ENCODE peak calls at places on chromosomes 2 and 18, in ten cellular contexts. O is H7; T is Peyer's patch; S is IMR-90; E is left ventricle myocardium inferior; B is GM23248; K is effector memory CD4-positive, alpha-beta T cell; U is adipocyte; Z is SJSA1; V is CD8-positive, alpha-beta T cell. Y is an unnamed sample.
A peak's percentile ranks its signal among the peaks of the same experiment; 100 is the strongest.

GRCh38 chr2:197293252-197294007 is 17.1 kb downstream of the ANKRD44 start:
- DNase-seq in B (no peak), O (no peak), K (peak; percentile 29), V (peak; percentile 37), S (no peak), E (no peak), Z (no peak), U (no peak), T (no peak), Y (no peak)

GRCh38 chr2:55232863-55233657 is 572 bp downstream of the RPS27A start:
- DNase-seq in E (no peak), Z (no peak), O (peak; percentile 32), B (peak; percentile 65), S (peak; percentile 21), T (peak; percentile 61), V (peak; percentile 58), U (peak; percentile 62), K (peak; percentile 49), Y (peak; percentile 76)

GRCh38 chr18:4524096-4524495 is 69.0 kb upstream of the DLGAP1 start:
- DNase-seq in Z (no peak), U (no peak), E (no peak), S (no peak), O (peak; percentile 12), B (no peak), V (no peak), K (no peak), T (no peak), Y (no peak)

GRCh38 chr2:9941196-9941995 is 10.1 kb upstream of the GRHL1 start:
- DNase-seq in U (peak; percentile 76), S (peak; percentile 82), V (no peak), T (no peak), B (peak; percentile 86), E (no peak), Z (peak; percentile 69), O (no peak), K (no peak), Y (no peak)

GRCh38 chr2:53104263-53104662 is 663.3 kb upstream of the CHAC2 start:
- DNase-seq in T (no peak), V (no peak), Z (peak; percentile 53), S (peak; percentile 73), U (peak; percentile 56), B (peak; percentile 14), E (no peak), K (no peak), O (peak; percentile 1), Y (no peak)

GRCh38 chr18:57004366-57005121 is 142.3 kb upstream of the BOD1L2 start:
- DNase-seq in V (no peak), T (no peak), O (no peak), U (peak; percentile 54), S (peak; percentile 76), K (no peak), Z (peak; percentile 11), B (peak; percentile 75), E (no peak), Y (no peak)

GRCh38 chr2:43075906-43076585 is 150.4 kb downstream of the ZFP36L2 start:
- DNase-seq in U (peak; percentile 66), K (no peak), T (peak; percentile 47), B (peak; percentile 89), V (no peak), O (no peak), S (peak; percentile 86), Z (peak; percentile 91), E (no peak), Y (no peak)

GRCh38 chr2:54350422-54350821 is 94.4 kb upstream of the TSPYL6 start:
- DNase-seq in O (no peak), E (no peak), T (no peak), V (no peak), S (no peak), Z (no peak), K (no peak), B (no peak), U (no peak), Y (no peak)

GRCh38 chr2:173571021-173571821 is 216.5 kb downstream of the CDCA7 start:
- DNase-seq in U (peak; percentile 40), O (peak; percentile 16), B (peak; percentile 50), T (no peak), K (no peak), S (peak; percentile 39), V (no peak), Z (peak; percentile 54), E (no peak), Y (no peak)

GRCh38 chr2:62956646-62957045 is 94.0 kb upstream of the OTX1 start:
- DNase-seq in S (no peak), T (no peak), K (no peak), O (no peak), B (no peak), U (no peak), E (no peak), Z (no peak), V (no peak), Y (no peak)

GRCh38 chr2:62964050-62964449 is 86.6 kb upstream of the OTX1 start:
- DNase-seq in U (no peak), T (no peak), B (no peak), V (no peak), S (no peak), E (no peak), Z (no peak), K (no peak), O (no peak), Y (no peak)

DNA sequence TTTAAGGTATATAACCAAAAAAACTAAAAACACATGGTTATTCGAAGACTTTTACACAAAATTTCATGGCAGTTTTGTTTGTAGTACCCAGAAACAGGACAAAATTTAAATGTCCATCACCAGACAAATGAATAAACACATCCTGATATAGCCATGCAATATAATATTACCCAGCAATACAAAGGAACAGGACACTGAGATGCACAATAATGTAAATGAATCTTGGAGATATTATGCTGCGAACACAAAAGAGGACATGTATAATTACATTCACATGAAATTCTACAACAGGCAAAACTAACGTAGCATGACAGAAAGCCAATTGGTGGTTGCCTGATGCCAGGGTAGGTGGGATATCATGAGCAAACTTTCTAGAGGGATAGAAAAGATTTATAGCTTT is 92.4 kb upstream of the OTX1 start:
- DNase-seq in U (no peak), K (no peak), E (no peak), B (no peak), T (no peak), Z (no peak), S (no peak), V (no peak), O (no peak), Y (no peak)
- H3K36me3 ChIP-seq in U (peaks cover 87% of the 10 kb centered on the region), K (no peaks in the 10 kb centered on the region), E (peaks cover 26% of the 10 kb centered on the region), B (peaks cover 44% of the 10 kb centered on the region), T (no peaks in the 10 kb centered on the region), Z (peaks cover 9% of the 10 kb centered on the region), S (peaks cover 10% of the 10 kb centered on the region), V (no peaks in the 10 kb centered on the region), O (no peaks in the 10 kb centered on the region), Y (peaks cover 37% of the 10 kb centered on the region)

GRCh38 chr2:151805343-151805742 is 22.9 kb downstream of the ARL5A start:
- DNase-seq in T (no peak), O (no peak), V (no peak), S (no peak), U (no peak), B (no peak), E (no peak), Z (no peak), K (no peak), Y (no peak)
- H3K36me3 ChIP-seq in T (no peaks in the 10 kb centered on the region), O (peaks cover 13% of the 10 kb centered on the region), V (no peaks in the 10 kb centered on the region), S (peaks cover 4% of the 10 kb centered on the region), U (peaks cover 44% of the 10 kb centered on the region), B (peaks cover 31% of the 10 kb centered on the region), E (peaks cover 53% of the 10 kb centered on the region), Z (peaks cover 38% of the 10 kb centered on the region), K (peaks cover 22% of the 10 kb centered on the region), Y (peaks cover 35% of the 10 kb centered on the region)

GRCh38 chr2:86046985-86047384 is 58.7 kb downstream of the POLR1A start:
- DNase-seq in U (no peak), S (peak; percentile 69), T (no peak), O (no peak), Z (no peak), V (no peak), K (no peak), E (no peak), B (peak; percentile 61), Y (peak; percentile 53)
- H3K36me3 ChIP-seq in U (peaks cover 94% of the 10 kb centered on the region), S (peaks cover 69% of the 10 kb centered on the region), T (no peaks in the 10 kb centered on the region), O (peaks cover 53% of the 10 kb centered on the region), Z (peaks cover 94% of the 10 kb centered on the region), V (peaks cover 34% of the 10 kb centered on the region), K (peaks cover 63% of the 10 kb centered on the region), E (peaks cover 95% of the 10 kb centered on the region), B (peaks cover 35% of the 10 kb centered on the region), Y (peaks cover 93% of the 10 kb centered on the region)

GRCh38 chr2:46376586-46377286 is 79.5 kb downstream of the EPAS1 start:
- DNase-seq in S (no peak), K (no peak), O (no peak), U (no peak), Z (no peak), T (no peak), E (no peak), B (no peak), V (no peak), Y (no peak)
- H3K36me3 ChIP-seq in S (peaks cover 83% of the 10 kb centered on the region), K (no peaks in the 10 kb centered on the region), O (no peaks in the 10 kb centered on the region), U (peaks cover 96% of the 10 kb centered on the region), Z (peaks cover 30% of the 10 kb centered on the region), T (no peaks in the 10 kb centered on the region), E (peaks cover 100% of the 10 kb centered on the region), B (peaks cover 26% of the 10 kb centered on the region), V (no peaks in the 10 kb centered on the region), Y (peaks cover 94% of the 10 kb centered on the region)

GRCh38 chr2:74889159-74889558 is 55.2 kb downstream of the HK2 start:
- DNase-seq in B (no peak), S (no peak), T (no peak), O (no peak), V (no peak), K (no peak), U (no peak), Z (no peak), E (no peak), Y (no peak)

GRCh38 chr2:74892609-74893008 is 58.7 kb downstream of the HK2 start:
- DNase-seq in T (no peak), B (no peak), V (no peak), E (no peak), Z (no peak), U (no peak), K (no peak), O (no peak), S (no peak), Y (no peak)

GRCh38 chr2:74893332-74893731 is 59.4 kb downstream of the HK2 start:
- DNase-seq in E (no peak), O (no peak), B (peak; percentile 87), V (no peak), Z (peak; percentile 78), K (no peak), U (peak; percentile 49), T (no peak), S (peak; percentile 83), Y (no peak)

GRCh38 chr2:74890711-74891110 is 56.8 kb downstream of the HK2 start:
- DNase-seq in E (no peak), V (no peak), K (no peak), B (no peak), Z (no peak), T (no peak), O (no peak), S (no peak), U (no peak), Y (no peak)

DNA sequence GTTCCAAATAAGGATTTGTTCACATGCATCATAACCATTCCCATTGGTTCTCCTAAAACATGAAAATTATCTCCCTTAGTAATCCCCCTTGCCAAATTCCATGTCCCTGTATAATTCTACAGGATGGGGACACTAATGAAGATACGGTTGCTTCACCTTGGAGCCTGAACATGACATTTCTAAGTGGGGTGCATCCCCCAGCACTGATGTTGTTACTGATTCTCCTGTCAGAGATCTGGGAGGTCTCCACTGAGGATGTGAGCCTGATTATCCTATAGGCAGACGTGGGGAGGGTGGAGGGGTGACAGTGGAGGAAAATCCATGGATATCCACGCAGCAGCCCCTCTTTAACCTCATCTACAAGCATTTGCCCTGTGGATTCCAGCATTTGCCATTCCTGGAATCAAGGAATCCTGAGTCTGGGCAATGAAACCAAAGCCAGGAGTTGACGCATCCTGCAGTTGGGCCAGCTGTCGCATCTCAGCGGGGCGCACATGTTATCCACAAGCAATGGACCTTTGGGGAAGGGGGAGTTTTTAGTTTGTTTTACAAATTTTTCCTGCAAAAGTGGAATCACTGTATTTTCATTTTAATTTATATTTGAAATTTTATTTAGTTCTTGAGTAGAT is 57.3 kb downstream of the HK2 start:
- DNase-seq in U (no peak), K (no peak), S (no peak), B (no peak), O (no peak), V (no peak), Z (no peak), E (no peak), T (no peak), Y (no peak)
- H3K36me3 ChIP-seq in U (peaks cover 74% of the 10 kb centered on the region), K (peaks cover 40% of the 10 kb centered on the region), S (peaks cover 47% of the 10 kb centered on the region), B (peaks cover 49% of the 10 kb centered on the region), O (peaks cover 20% of the 10 kb centered on the region), V (peaks cover 10% of the 10 kb centered on the region), Z (peaks cover 17% of the 10 kb centered on the region), E (peaks cover 27% of the 10 kb centered on the region), T (no peaks in the 10 kb centered on the region), Y (peaks cover 39% of the 10 kb centered on the region)